ENCODE peak calls at places on chromosome 19, in nine cellular contexts. J is activated naive CD4-positive, alpha-beta T cell treated with anti-CD3 and anti-CD28 coated beads, Interleukin-2, amount 10 ng/mL, durations not matched to agents 7 days and 5 days; F is activated CD8-positive, alpha-beta memory T cell treated with anti-CD3 and anti-CD28 coated beads for 1 hour; E is activated T-helper 1 cell treated with anti-CD3 and anti-CD28 coated beads, Interleukin-12 subunit alpha, Interleukin-12 subunit beta, Interleukin-2, Interleukin-4 antibody, amounts not matched to agents 30 ng/mL and 10 ng/mL and 1 ng/mL, durations not matched to agents 14 hours and 24 hours and 36 hours; D is progenitor cell of endocrine pancreas; V is DND-41; C is cardiac fibroblast; Q is NCI-H2171 treated with DMSO at 0.1 percent for 48 hours; T is anterior cingulate cortex. A is an unnamed sample.

GRCh38 chr19:19697589-19697988 is 28.9 kb downstream of the ZNF101 start:
- DNase-seq in J (no peak), F (no peak), E (no peak), D (no peak), V (no peak), C (no peak), Q (no peak), T (no peak), A (no peak)

GRCh38 chr19:46442808-46443450 is 14.2 kb upstream of the PNMA8C start:
- DNase-seq in J (no peak), F (no peak), E (no peak), D (no peak), V (no peak), C (peak; percentile 75), Q (no peak), T (no peak), A (no peak)

GRCh38 chr19:1942078-1942933 is 1.3 kb downstream of the CSNK1G2 start:
- DNase-seq in J (peak; percentile 89), F (peak; percentile 59), E (peak; percentile 82), D (peak; percentile 71), V (peak; percentile 88), C (peak; percentile 73), Q (peak; percentile 41), T (peak; percentile 77), A (peak; percentile 84)

GRCh38 chr19:41351339-41352245 is 2.1 kb downstream of the TGFB1 start:
- DNase-seq in J (peak; percentile 90), F (peak; percentile 71), E (peak; percentile 83), D (no peak), V (peak; percentile 60), C (peak; percentile 54), Q (no peak), T (peak; percentile 20), A (peak; percentile 74)

GRCh38 chr19:10701955-10702307 is 692 bp downstream of the QTRT1 start:
- DNase-seq in J (peak; percentile 44), F (no peak), E (no peak), D (no peak), V (peak; percentile 30), C (no peak), Q (peak; percentile 54), T (peak; percentile 39), A (peak; percentile 73)

GRCh38 chr19:51259348-51260245 is 8.7 kb downstream of the SIGLECL1 start:
- DNase-seq in J (peak; percentile 77), F (peak; percentile 14), E (peak; percentile 31), D (no peak), V (peak; percentile 37), C (peak; percentile 54), Q (peak; percentile 5), T (no peak), A (peak; percentile 8)

GRCh38 chr19:33641956-33642498 is 20.3 kb downstream of the CHST8 start:
- DNase-seq in J (no peak), F (no peak), E (no peak), D (no peak), V (no peak), C (no peak), Q (no peak), T (no peak), A (no peak)

GRCh38 chr19:17242431-17243208 is 3.1 kb downstream of the NR2F6 start:
- DNase-seq in J (no peak), F (no peak), E (no peak), D (no peak), V (no peak), C (no peak), Q (no peak), T (no peak), A (no peak)

GRCh38 chr19:50500060-50500752 is 10.8 kb downstream of the JOSD2 start:
- DNase-seq in J (peak; percentile 45), F (no peak), E (no peak), D (no peak), V (no peak), C (no peak), Q (no peak), T (peak; percentile 49), A (peak; percentile 71)

GRCh38 chr19:29446331-29446730 is 79.5 kb upstream of the VSTM2B start:
- DNase-seq in J (no peak), F (no peak), E (no peak), D (no peak), V (no peak), C (no peak), Q (no peak), T (no peak), A (no peak)

GRCh38 chr19:38506723-38507550 is 73.4 kb downstream of the RYR1 start:
- DNase-seq in J (peak; percentile 90), F (peak; percentile 71), E (peak; percentile 84), D (peak; percentile 25), V (peak; percentile 51), C (peak; percentile 60), Q (peak; percentile 79), T (no peak), A (peak; percentile 64)

GRCh38 chr19:11549386-11549953 is 9.6 kb downstream of the ELOF1 start:
- DNase-seq in J (no peak), F (no peak), E (no peak), D (no peak), V (no peak), C (no peak), Q (no peak), T (no peak), A (no peak)

GRCh38 chr19:48636859-48637448 is at the start of gene DBP:
- DNase-seq in J (no peak), F (no peak), E (no peak), D (no peak), V (no peak), C (no peak), Q (no peak), T (no peak), A (peak; percentile 83)

GRCh38 chr19:1633269-1633606 is 19.2 kb downstream of the TCF3 start:
- DNase-seq in J (no peak), F (no peak), E (no peak), D (no peak), V (no peak), C (no peak), Q (no peak), T (no peak), A (no peak)

GRCh38 chr19:49194408-49194807 is 36.8 kb downstream of the TRPM4 start:
- DNase-seq in J (no peak), F (no peak), E (no peak), D (no peak), V (no peak), C (no peak), Q (no peak), T (no peak), A (no peak)

GRCh38 chr19:16777811-16778210 is 51.4 kb upstream of the SIN3B start:
- DNase-seq in J (no peak), F (no peak), E (no peak), D (no peak), V (no peak), C (no peak), Q (no peak), T (no peak), A (peak; percentile 10)

GRCh38 chr19:38667552-38668205 is 20.2 kb downstream of the ACTN4 start:
- DNase-seq in J (no peak), F (no peak), E (no peak), D (no peak), V (no peak), C (peak; percentile 72), Q (no peak), T (no peak), A (no peak)

GRCh38 chr19:32181356-32181920 is 164.0 kb upstream of the ZNF507 start:
- DNase-seq in J (no peak), F (no peak), E (no peak), D (no peak), V (no peak), C (no peak), Q (no peak), T (no peak), A (no peak)

GRCh38 chr19:4367336-4367723 is 24.0 kb downstream of the MPND start:
- DNase-seq in J (no peak), F (no peak), E (no peak), D (no peak), V (no peak), C (no peak), Q (no peak), T (no peak), A (no peak)

GRCh38 chr19:2015611-2015950 is at the start of gene BTBD2:
- DNase-seq in J (peak; percentile 62), F (peak; percentile 42), E (peak; percentile 40), D (no peak), V (peak; percentile 72), C (peak; percentile 77), Q (peak; percentile 56), T (peak; percentile 43), A (peak; percentile 93)

GRCh38 chr19:54548806-54549205 is 24.8 kb upstream of the LILRA2 start:
- DNase-seq in J (no peak), F (no peak), E (no peak), D (no peak), V (no peak), C (no peak), Q (no peak), T (no peak), A (no peak)

GRCh38 chr19:56596676-56597075 is 1.6 kb downstream of the ZNF71 start:
- DNase-seq in J (no peak), F (no peak), E (no peak), D (no peak), V (no peak), C (peak; percentile 25), Q (no peak), T (no peak), A (no peak)

GRCh38 chr19:42323473-42323851 is 2.0 kb upstream of the MEGF8 start:
- DNase-seq in J (no peak), F (no peak), E (no peak), D (no peak), V (no peak), C (no peak), Q (no peak), T (no peak), A (no peak)

GRCh38 chr19:46886546-46887239 is 25.9 kb downstream of the ARHGAP35 start:
- DNase-seq in J (no peak), F (no peak), E (no peak), D (no peak), V (no peak), C (no peak), Q (no peak), T (no peak), A (no peak)

GRCh38 chr19:38142176-38143035 is 81.6 kb downstream of the DPF1 start:
- DNase-seq in J (peak; percentile 58), F (no peak), E (peak; percentile 7), D (peak; percentile 38), V (peak; percentile 53), C (peak; percentile 52), Q (peak; percentile 42), T (peak; percentile 48), A (peak; percentile 84)

GRCh38 chr19:33947565-33947964 is 150.9 kb downstream of the KCTD15 start:
- DNase-seq in J (no peak), F (no peak), E (no peak), D (no peak), V (no peak), C (no peak), Q (no peak), T (no peak), A (peak; percentile 13)

GRCh38 chr19:11168568-11168967 is 13.0 kb upstream of the SPC24 start:
- DNase-seq in J (no peak), F (no peak), E (no peak), D (no peak), V (no peak), C (peak; percentile 99), Q (no peak), T (no peak), A (no peak)

GRCh38 chr19:16368385-16369305 is 44.0 kb downstream of the KLF2 start:
- DNase-seq in J (peak; percentile 90), F (peak; percentile 49), E (peak; percentile 67), D (no peak), V (peak; percentile 60), C (no peak), Q (no peak), T (no peak), A (no peak)

GRCh38 chr19:15672580-15673175 is at the start of gene CYP4F12:
- DNase-seq in J (no peak), F (peak; percentile 11), E (no peak), D (no peak), V (peak; percentile 31), C (peak; percentile 25), Q (no peak), T (peak; percentile 51), A (no peak)

GRCh38 chr19:51926426-51926783 is 867 bp upstream of the ZNF613 start:
- DNase-seq in J (no peak), F (no peak), E (no peak), D (no peak), V (no peak), C (no peak), Q (no peak), T (no peak), A (no peak)

GRCh38 chr19:40464059-40465024 is 1.2 kb downstream of the BLVRB start:
- DNase-seq in J (peak; percentile 79), F (peak; percentile 57), E (peak; percentile 56), D (peak; percentile 84), V (peak; percentile 77), C (peak; percentile 94), Q (peak; percentile 59), T (peak; percentile 10), A (peak; percentile 84)

A was measured in NCI-H69.